ENCODE peak calls at places on chromosomes 2 and 18, in four cellular contexts. L, B, T and E are unnamed samples.

GRCh38 chr2:196601430-196602306 is 37.8 kb upstream of the CCDC150 start:
- DNase-seq in L (peak), B (peak), T (peak), E (peak)

GRCh38 chr2:180184506-180184905 is 177.4 kb upstream of the CWC22 start:
- DNase-seq in L (no peak), B (no peak), T (no peak), E (no peak)

GRCh38 chr2:121790276-121790956 is 35.0 kb downstream of the TSN start:
- DNase-seq in L (no peak), B (no peak), T (no peak), E (peak)

GRCh38 chr2:30232027-30232800 is 880 bp downstream of the LBH start:
- DNase-seq in L (peak), B (peak), T (peak), E (peak)

GRCh38 chr18:71707985-71708500 is 836.1 kb downstream of the CBLN2 start:
- DNase-seq in L (no peak), B (no peak), T (no peak), E (no peak)

GRCh38 chr18:2570772-2571199 is 519 bp downstream of the METTL4 start:
- DNase-seq in L (peak), B (peak), T (peak), E (no peak)

GRCh38 chr2:233210843-233211600 is 40.5 kb upstream of the ATG16L1 start:
- DNase-seq in L (peak), B (peak), T (peak), E (peak)

GRCh38 chr2:750628-751027 is 73.4 kb upstream of the TMEM18 start:
- DNase-seq in L (no peak), B (no peak), T (no peak), E (no peak)

GRCh38 chr2:15759385-15759784 is 167.7 kb downstream of the DDX1 start:
- DNase-seq in L (no peak), B (no peak), T (no peak), E (no peak)

GRCh38 chr18:46756559-46757201 is at the start of gene ST8SIA5:
- DNase-seq in L (no peak), B (peak), T (no peak), E (no peak)

GRCh38 chr2:226891780-226892590 is 56.1 kb downstream of the RHBDD1 start:
- DNase-seq in L (no peak), B (no peak), T (no peak), E (no peak)

GRCh38 chr18:54561864-54562263 is 29.2 kb upstream of the DYNAP start:
- DNase-seq in L (no peak), B (no peak), T (no peak), E (no peak)

GRCh38 chr2:119066272-119066804 is 92.2 kb downstream of the C1QL2 start:
- DNase-seq in L (no peak), B (no peak), T (no peak), E (no peak)

GRCh38 chr2:231198291-231199173 is at the start of gene ARMC9:
- DNase-seq in L (peak), B (peak), T (peak), E (peak)
- H3K4me3 ChIP-seq in L (peak), B (peak), T (peak), E (peak)

DNA sequence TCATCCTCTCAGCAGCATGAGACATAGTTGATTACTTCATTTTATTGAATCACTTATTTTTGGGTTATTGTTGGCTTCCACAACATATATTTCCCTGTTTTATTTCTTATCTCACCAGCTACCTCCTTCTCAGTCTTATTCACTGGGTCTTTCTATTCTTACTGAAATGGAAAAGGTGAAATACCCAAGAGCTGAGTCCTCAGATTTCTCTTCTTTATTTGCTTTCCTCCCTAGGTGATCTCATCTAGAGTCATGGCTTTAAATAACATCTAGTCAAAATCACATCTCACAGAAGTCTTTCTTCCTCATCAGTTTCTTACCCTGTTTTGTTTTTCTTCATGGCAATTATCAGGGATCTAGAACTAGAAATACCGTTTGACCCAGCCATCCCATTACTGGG is 105.0 kb upstream of the RBBP8 start:
- DNase-seq in L (no peak), B (no peak), T (no peak), E (peak)
- H3K27ac ChIP-seq in L (peak), B (no peak), T (no peak), E (no peak)

GRCh38 chr2:69948032-69948962 is 13.1 kb downstream of the ASPRV1 start:
- DNase-seq in L (no peak), B (no peak), T (no peak), E (no peak)
- H3K4me3 ChIP-seq in L (no peak), B (no peak), T (peak), E (no peak)

GRCh38 chr2:84940088-84940470 is 30.9 kb upstream of the KCMF1 start:
- DNase-seq in L (no peak), B (no peak), T (no peak), E (no peak)

GRCh38 chr2:84939426-84940087 is 31.4 kb upstream of the KCMF1 start:
- DNase-seq in L (no peak), B (no peak), T (no peak), E (no peak)

GRCh38 chr2:84940836-84941412 is 30.0 kb upstream of the KCMF1 start:
- DNase-seq in L (no peak), B (no peak), T (no peak), E (no peak)

GRCh38 chr2:84942166-84942565 is 28.8 kb upstream of the KCMF1 start:
- DNase-seq in L (no peak), B (no peak), T (no peak), E (no peak)

GRCh38 chr2:84938194-84938879 is 32.6 kb upstream of the KCMF1 start:
- DNase-seq in L (no peak), B (no peak), T (no peak), E (peak)
- H3K27ac ChIP-seq in L (no peak), B (no peak), T (no peak), E (peak)

GRCh38 chr2:85851253-85851955 is 37.4 kb downstream of the ST3GAL5 start:
- DNase-seq in L (peak), B (peak), T (peak), E (peak)

GRCh38 chr2:85854166-85854509 is 34.7 kb downstream of the ST3GAL5 start:
- DNase-seq in L (no peak), B (no peak), T (no peak), E (peak)

GRCh38 chr2:85852078-85852790 is 36.6 kb downstream of the ST3GAL5 start:
- DNase-seq in L (no peak), B (no peak), T (no peak), E (no peak)

GRCh38 chr2:85853499-85854165 is 35.2 kb downstream of the ST3GAL5 start:
- DNase-seq in L (no peak), B (no peak), T (no peak), E (no peak)

DNA sequence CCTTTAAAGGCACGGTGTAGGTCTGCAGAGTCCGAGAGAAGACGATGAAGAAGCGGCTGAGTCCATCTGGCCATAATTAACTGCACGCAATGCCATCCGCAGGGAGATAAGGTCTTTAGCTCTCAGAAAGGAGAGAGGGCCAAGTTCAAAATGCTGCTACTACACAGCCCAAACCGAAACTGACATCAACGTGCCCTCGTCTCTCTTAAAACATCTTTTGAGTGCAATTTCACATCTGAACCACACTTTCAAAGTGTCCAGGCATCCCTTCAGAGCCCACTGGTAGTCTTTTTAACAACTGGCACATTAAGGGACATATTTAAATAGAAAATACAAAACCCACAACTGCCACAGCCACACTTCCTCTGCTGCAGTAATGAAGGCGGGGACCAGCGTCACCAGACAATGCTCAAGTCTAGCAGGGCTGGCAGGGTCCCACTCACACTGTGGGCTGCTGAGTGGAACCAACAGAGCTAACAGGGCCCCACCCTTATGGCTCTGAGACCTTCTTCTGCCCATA is 35.8 kb downstream of the ST3GAL5 start:
- DNase-seq in L (no peak), B (no peak), T (peak), E (no peak)
- H3K4me3 ChIP-seq in L (no peak), B (no peak), T (peak), E (no peak)

GRCh38 chr2:65315042-65315441 is 87.4 kb downstream of the ACTR2 start:
- DNase-seq in L (no peak), B (no peak), T (no peak), E (no peak)

GRCh38 chr2:65313126-65313953 is 85.7 kb downstream of the ACTR2 start:
- DNase-seq in L (no peak), B (no peak), T (no peak), E (no peak)

GRCh38 chr2:65313954-65314256 is 86.3 kb downstream of the ACTR2 start:
- DNase-seq in L (no peak), B (no peak), T (no peak), E (no peak)

GRCh38 chr2:65317841-65318240 is 90.2 kb downstream of the ACTR2 start:
- DNase-seq in L (no peak), B (no peak), T (no peak), E (no peak)

GRCh38 chr2:65316072-65316471 is 88.4 kb downstream of the ACTR2 start:
- DNase-seq in L (peak), B (peak), T (peak), E (no peak)
- H3K27ac ChIP-seq in L (peak), B (no peak), T (peak), E (no peak)

GRCh38 chr18:12637901-12638633 is 19.8 kb downstream of the SPIRE1 start:
- DNase-seq in L (no peak), B (no peak), T (no peak), E (no peak)

GRCh38 chr18:12640881-12641200 is 17.1 kb downstream of the SPIRE1 start:
- DNase-seq in L (no peak), B (peak), T (no peak), E (no peak)

GRCh38 chr18:12638634-12639124 is 19.2 kb downstream of the SPIRE1 start:
- DNase-seq in L (no peak), B (no peak), T (no peak), E (no peak)

GRCh38 chr18:12637393-12637792 is 20.5 kb downstream of the SPIRE1 start:
- DNase-seq in L (no peak), B (no peak), T (no peak), E (no peak)

GRCh38 chr18:12639990-12640880 is 17.7 kb downstream of the SPIRE1 start:
- DNase-seq in L (no peak), B (peak), T (no peak), E (peak)
- H3K4me3 ChIP-seq in L (no peak), B (no peak), T (no peak), E (peak)

DNA sequence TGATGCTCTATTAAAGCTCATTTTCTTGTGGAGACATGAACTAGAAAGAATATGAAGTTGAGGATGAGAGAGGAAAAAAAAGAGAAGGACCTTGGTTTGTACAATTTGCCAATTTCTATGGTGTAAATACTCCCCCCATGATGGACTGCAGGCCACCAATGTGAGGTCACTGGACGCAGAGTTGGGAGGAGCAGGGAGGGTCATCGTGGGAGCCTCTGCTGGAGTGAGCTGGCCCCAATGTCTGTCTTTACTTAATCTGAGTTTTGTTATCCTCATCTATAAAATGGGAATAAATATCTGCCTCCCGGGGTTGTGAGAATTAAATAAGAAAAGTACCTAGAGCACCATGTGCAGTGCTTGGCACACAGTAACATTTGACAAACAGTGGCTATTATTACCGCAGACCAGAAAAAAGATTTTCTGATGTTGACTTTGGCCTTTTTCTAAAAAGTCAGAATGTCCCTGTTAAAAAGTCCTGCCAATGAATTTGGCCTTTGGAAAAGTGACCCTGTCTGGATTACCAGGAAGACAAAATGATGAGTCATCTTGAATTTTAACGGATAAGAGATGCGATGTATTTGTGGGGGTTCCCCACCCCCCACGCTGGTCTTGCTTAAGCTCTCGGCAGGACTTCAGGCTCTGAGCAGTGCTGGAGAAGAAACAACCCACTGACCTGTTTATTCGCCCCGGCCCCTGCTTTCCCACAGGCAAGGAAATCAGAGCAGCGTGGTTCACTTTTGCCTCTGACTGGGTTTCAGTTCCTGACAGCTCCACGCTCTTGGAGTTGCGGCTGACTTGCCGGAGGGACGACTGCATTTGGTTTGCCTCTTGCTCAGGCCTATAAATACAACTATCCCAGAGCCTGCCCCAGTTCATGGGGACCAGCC is 50.3 kb upstream of the FOSL2 start:
- DNase-seq in L (peak), B (peak), T (peak), E (peak)
- H3K27ac ChIP-seq in L (peak), B (peak), T (peak), E (peak)